ENCODE peak calls at places on chromosome 13, in ten cellular contexts. O is stimulated activated CD8-positive, alpha-beta memory T cell treated with anti-CD3 and anti-CD28 coated beads, Interleukin-7, amount 100 ng/mL, for 4 hours; J is fibroblast of the aortic adventitia; P is sigmoid colon; Q is kidney; I is GM03348; Y is choroid plexus epithelial cell; F is ELR; E is foreskin fibroblast; W is activated CD8-positive, alpha-beta T cell treated with anti-CD3 and anti-CD28 coated beads for 36 hours. L is an unnamed sample.

GRCh38 chr13:45674908-45675307 is 27.2 kb upstream of the CBY2 start:
- DNase-seq in O (no peak), J (peak), P (no peak), Q (no peak), I (peak), Y (peak), F (peak), E (peak), W (no peak), L (no peak)

GRCh38 chr13:95585867-95586266 is 33.3 kb downstream of the CLDN10 start:
- DNase-seq in O (no peak), J (no peak), P (no peak), Q (no peak), I (no peak), Y (no peak), F (no peak), E (no peak), W (no peak), L (no peak)

GRCh38 chr13:94712287-94712811 is at the start of gene SOX21:
- DNase-seq in O (no peak), J (no peak), P (no peak), Q (peak), I (no peak), Y (no peak), F (peak), E (no peak), W (no peak), L (no peak)

GRCh38 chr13:63094069-63094468 is 1678.4 kb upstream of the PCDH20 start:
- DNase-seq in O (no peak), J (no peak), P (no peak), Q (no peak), I (no peak), Y (no peak), F (no peak), E (no peak), W (no peak), L (no peak)

GRCh38 chr13:20353973-20354372 is 121.9 kb upstream of the GJB6 start:
- DNase-seq in O (no peak), J (peak), P (no peak), Q (no peak), I (peak), Y (peak), F (peak), E (no peak), W (no peak), L (no peak)

GRCh38 chr13:44576396-44577235 is 486 bp upstream of the TSC22D1 start:
- DNase-seq in O (peak), J (no peak), P (peak), Q (peak), I (peak), Y (no peak), F (no peak), E (no peak), W (peak), L (no peak)

GRCh38 chr13:109383683-109384082 is 402.7 kb downstream of the IRS2 start:
- DNase-seq in O (no peak), J (no peak), P (no peak), Q (no peak), I (peak), Y (peak), F (peak), E (peak), W (no peak), L (peak)

GRCh38 chr13:20702945-20703784 is at the start of gene IL17D:
- DNase-seq in O (peak), J (no peak), P (no peak), Q (peak), I (peak), Y (no peak), F (peak), E (no peak), W (peak), L (no peak)

GRCh38 chr13:31322025-31322424 is 122.2 kb downstream of the B3GLCT start:
- DNase-seq in O (no peak), J (peak), P (no peak), Q (no peak), I (no peak), Y (peak), F (no peak), E (peak), W (no peak), L (no peak)

GRCh38 chr13:40585911-40586471 is 80.5 kb downstream of the FOXO1 start:
- DNase-seq in O (no peak), J (no peak), P (no peak), Q (no peak), I (no peak), Y (no peak), F (peak), E (peak), W (no peak), L (no peak)

GRCh38 chr13:28658539-28658795 is 463 bp upstream of the POMP start:
- DNase-seq in O (no peak), J (no peak), P (no peak), Q (no peak), I (peak), Y (peak), F (peak), E (no peak), W (no peak), L (no peak)

GRCh38 chr13:54029226-54029625 is 1000.6 kb downstream of the OLFM4 start:
- DNase-seq in O (no peak), J (no peak), P (no peak), Q (no peak), I (no peak), Y (peak), F (no peak), E (no peak), W (no peak), L (no peak)

GRCh38 chr13:90545070-90545840 is 802.2 kb upstream of the MIR17HG start:
- DNase-seq in O (no peak), J (no peak), P (no peak), Q (no peak), I (no peak), Y (peak), F (peak), E (no peak), W (no peak), L (no peak)

GRCh38 chr13:30873519-30873918 is 32.6 kb upstream of the MEDAG start:
- DNase-seq in O (no peak), J (peak), P (no peak), Q (no peak), I (no peak), Y (no peak), F (peak), E (no peak), W (no peak), L (no peak)

GRCh38 chr13:20993661-20994440 is 67.5 kb downstream of the LATS2 start:
- DNase-seq in O (no peak), J (no peak), P (no peak), Q (no peak), I (peak), Y (peak), F (peak), E (peak), W (no peak), L (peak)

L was measured in H54.